ENCODE peak calls at places on chromosomes 5 and 9, in seven cellular contexts. T, G, M, O, P, A and B are unnamed samples.

GRCh38 chr5:44387911-44388310 is 1.3 kb downstream of the FGF10 start:
- DNase-seq in A (no peak), M (no peak), T (no peak), P (no peak), G (peak; percentile 31), O (peak; percentile 12), B (no peak)

GRCh38 chr9:105436753-105437152 is 11.1 kb upstream of the FSD1L start:
- DNase-seq in T (no peak), G (no peak), P (no peak), O (no peak), M (no peak), A (no peak), B (no peak)

GRCh38 chr5:57724836-57725235 is 242.2 kb upstream of the ACTBL2 start:
- DNase-seq in M (no peak), O (no peak), P (no peak), A (no peak), G (no peak), T (no peak), B (no peak)

GRCh38 chr9:136545065-136545965 is 533 bp downstream of the NOTCH1 start:
- DNase-seq in G (no peak), T (no peak), O (peak; percentile 58), P (no peak), M (no peak), A (no peak), B (peak; percentile 93)

GRCh38 chr5:80414113-80414512 is 6.2 kb downstream of the ZFYVE16 start:
- DNase-seq in G (no peak), A (no peak), T (no peak), M (no peak), O (no peak), P (no peak), B (no peak)

GRCh38 chr5:52672459-52672858 is 115.3 kb upstream of the ITGA1 start:
- DNase-seq in G (no peak), O (no peak), A (no peak), P (no peak), M (no peak), T (no peak), B (no peak)

GRCh38 chr5:180034564-180034963 is 37.0 kb downstream of the RNF130 start:
- DNase-seq in P (no peak), T (no peak), M (no peak), O (no peak), G (no peak), A (no peak), B (no peak)

GRCh38 chr5:22541037-22541436 is 312.1 kb downstream of the CDH12 start:
- DNase-seq in M (no peak), P (no peak), T (no peak), G (no peak), O (no peak), A (no peak), B (no peak)

GRCh38 chr5:1511651-1512540 is 11.9 kb downstream of the LPCAT1 start:
- DNase-seq in M (peak; percentile 12), T (no peak), O (peak; percentile 5), P (peak; percentile 77), A (peak; percentile 8), G (peak; percentile 48), B (peak; percentile 74)

GRCh38 chr5:88203977-88204735 is 64.5 kb downstream of the TMEM161B start:
- DNase-seq in M (no peak), G (no peak), P (no peak), O (no peak), A (no peak), T (no peak), B (no peak)

GRCh38 chr9:131306397-131306997 is 17.0 kb downstream of the PLPP7 start:
- DNase-seq in M (no peak), P (no peak), A (no peak), T (no peak), G (no peak), O (no peak), B (no peak)

GRCh38 chr9:128192601-128193371 is 1.4 kb upstream of the CIZ1 start:
- DNase-seq in A (peak; percentile 85), O (peak; percentile 86), G (no peak), T (peak; percentile 86), M (peak; percentile 61), P (peak; percentile 89), B (peak; percentile 91)

GRCh38 chr5:143506881-143507552 is 103.5 kb upstream of the NR3C1 start:
- DNase-seq in T (peak; percentile 44), A (no peak), P (no peak), M (no peak), O (peak; percentile 59), G (no peak), B (no peak)

GRCh38 chr9:37944671-37945481 is 40.9 kb upstream of the SLC25A51 start:
- DNase-seq in A (no peak), G (peak; percentile 57), T (no peak), O (no peak), M (no peak), P (no peak), B (no peak)

GRCh38 chr5:144598451-144599068 is 427.9 kb downstream of the KCTD16 start:
- DNase-seq in M (no peak), G (peak; percentile 39), O (peak; percentile 84), A (no peak), T (no peak), P (no peak), B (peak; percentile 66)

GRCh38 chr9:97848237-97848581 is 4.8 kb upstream of the FOXE1 start:
- DNase-seq in P (no peak), G (no peak), T (no peak), M (no peak), O (no peak), A (no peak), B (no peak)

GRCh38 chr9:97845763-97846162 is 7.3 kb upstream of the FOXE1 start:
- DNase-seq in G (no peak), O (no peak), P (no peak), T (no peak), M (no peak), A (no peak), B (no peak)

GRCh38 chr9:97847474-97848236 is 5.4 kb upstream of the FOXE1 start:
- DNase-seq in A (no peak), P (no peak), M (no peak), O (no peak), G (no peak), T (no peak), B (no peak)

GRCh38 chr9:97845130-97845529 is 7.9 kb upstream of the FOXE1 start:
- DNase-seq in G (no peak), P (no peak), T (no peak), A (no peak), O (no peak), M (no peak), B (no peak)

DNA sequence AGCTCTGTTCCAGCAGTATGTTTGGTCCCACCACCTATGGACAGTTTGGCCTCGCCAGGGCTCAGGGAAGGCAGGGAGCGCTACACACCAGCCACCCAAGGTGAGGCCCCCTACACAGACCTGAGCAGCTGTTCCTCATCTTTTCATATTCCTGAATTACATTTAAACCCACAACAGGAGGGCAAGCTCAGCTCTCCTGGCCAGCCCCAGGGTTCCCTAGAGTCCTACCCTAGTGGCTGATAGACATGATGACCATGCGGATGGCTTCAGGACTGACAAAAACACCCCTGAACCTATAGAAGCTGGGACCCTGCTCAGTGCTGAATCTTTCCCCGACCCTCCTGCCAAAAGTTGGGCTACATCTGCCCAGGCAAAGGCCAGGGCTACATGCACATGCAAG is 6.7 kb upstream of the FOXE1 start:
- DNase-seq in O (no peak), G (no peak), M (no peak), T (no peak), A (no peak), P (no peak), B (no peak)
- H3K27me3 ChIP-seq in O (peaks cover 15% of the 10 kb centered on the region), G (peaks cover 57% of the 10 kb centered on the region), M (peaks cover 100% of the 10 kb centered on the region), T (peaks cover 33% of the 10 kb centered on the region), A (no peaks in the 10 kb centered on the region), P (peaks cover 42% of the 10 kb centered on the region), B (peaks cover 91% of the 10 kb centered on the region)

GRCh38 chr5:173823274-173823644 is 64.9 kb upstream of the CPEB4 start:
- DNase-seq in O (no peak), T (no peak), A (no peak), P (no peak), M (no peak), G (no peak), B (no peak)
- H3K4me1 ChIP-seq in O (peaks cover 38% of the 10 kb centered on the region), T (no peaks in the 10 kb centered on the region), A (peaks cover 5% of the 10 kb centered on the region), P (peaks cover 10% of the 10 kb centered on the region), M (peaks cover 25% of the 10 kb centered on the region), G (peaks cover 14% of the 10 kb centered on the region), B (peaks cover 34% of the 10 kb centered on the region)

GRCh38 chr9:68545033-68545705 is 4.5 kb upstream of the TMEM252 start:
- DNase-seq in P (no peak), O (no peak), G (no peak), M (no peak), A (no peak), T (no peak), B (no peak)
- TF ChIP-seq CTCF in P (no peak), O (no peak), G (no peak), M (no peak), A (no peak), T (no peak), B (no peak)

GRCh38 chr5:37834542-37835399 is 5.1 kb downstream of the GDNF start:
- DNase-seq in P (no peak), T (no peak), G (peak; percentile 67), M (no peak), O (no peak), A (no peak), B (no peak)
- H3K27me3 ChIP-seq in P (peaks cover 62% of the 10 kb centered on the region), T (peaks cover 7% of the 10 kb centered on the region), G (peaks cover 61% of the 10 kb centered on the region), M (peaks cover 99% of the 10 kb centered on the region), O (peaks cover 17% of the 10 kb centered on the region), A (no peaks in the 10 kb centered on the region), B (peaks cover 87% of the 10 kb centered on the region)

GRCh38 chr9:135243201-135244190 is 156.0 kb downstream of the OLFM1 start:
- DNase-seq in T (no peak), P (peak; percentile 50), M (no peak), G (no peak), O (no peak), A (no peak), B (peak; percentile 45)

GRCh38 chr9:135246248-135247173 is 159.0 kb downstream of the OLFM1 start:
- DNase-seq in G (no peak), T (no peak), M (no peak), P (peak; percentile 23), A (no peak), O (no peak), B (peak; percentile 39)

GRCh38 chr9:135245482-135246247 is 158.2 kb downstream of the OLFM1 start:
- DNase-seq in O (no peak), A (no peak), T (no peak), P (peak; percentile 45), M (no peak), G (no peak), B (peak; percentile 41)

GRCh38 chr9:135244271-135244691 is 156.8 kb downstream of the OLFM1 start:
- DNase-seq in M (no peak), A (no peak), O (peak; percentile 78), T (no peak), P (peak; percentile 38), G (no peak), B (peak; percentile 57)

DNA sequence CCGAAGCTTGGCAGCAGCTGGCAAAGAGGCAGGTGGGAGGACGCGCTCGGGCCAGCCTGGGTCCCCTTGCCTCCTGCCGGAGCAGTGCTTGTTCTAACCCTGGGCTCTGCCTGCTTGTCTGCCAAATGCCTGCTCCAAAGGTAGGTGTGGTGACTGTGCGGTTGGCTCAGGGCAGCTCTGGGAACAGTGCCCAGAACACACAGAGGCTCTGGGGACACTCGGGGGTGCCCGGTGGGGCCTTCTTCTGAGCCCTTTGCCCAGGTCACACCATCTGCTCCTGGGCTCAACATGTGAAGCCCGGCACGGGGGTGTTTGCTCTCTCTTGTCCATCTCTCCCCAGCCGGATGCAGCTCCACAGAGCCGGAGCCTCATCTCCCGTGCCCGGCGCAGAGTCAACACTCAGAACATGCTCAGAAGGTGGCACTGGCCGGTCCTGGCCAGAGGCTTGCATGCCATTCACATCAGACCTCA is 157.3 kb downstream of the OLFM1 start:
- DNase-seq in G (no peak), T (peak; percentile 40), M (peak; percentile 38), A (no peak), P (peak; percentile 62), O (peak; percentile 66), B (peak; percentile 62)
- H3K4me1 ChIP-seq in G (no peaks in the 10 kb centered on the region), T (no peaks in the 10 kb centered on the region), M (peaks cover 10% of the 10 kb centered on the region), A (no peaks in the 10 kb centered on the region), P (no peaks in the 10 kb centered on the region), O (peaks cover 14% of the 10 kb centered on the region), B (no peaks in the 10 kb centered on the region)